ENCODE peak calls at places on chromosome 19, in nine cellular contexts. One of them, this sample, is unnamed.

GRCh38 chr19:11203194-11204075 is 6.1 kb upstream of the KANK2 start:
- DNase-seq in Karpas-422: peak; percentile 72
- DNase-seq in RPMI7951: peak; percentile 92
- DNase-seq in H54: peak; percentile 92
- DNase-seq in NT2/D1: no peak
- DNase-seq in IMR-90: peak; percentile 71
- DNase-seq in HTR-8/SVneo: peak; percentile 91
- DNase-seq in stimulated activated CD4-positive, alpha-beta T cell treated with anti-CD3 and anti-CD28 coated beads, TNF-alpha, amount 100 ng/mL, for 4 hours: no peak
- DNase-seq in AG08395: peak; percentile 94
- DNase-seq in this sample: peak; percentile 56

GRCh38 chr19:44924243-44924725 is 9.9 kb downstream of the APOC1 start:
- DNase-seq in RPMI7951: no peak
- DNase-seq in H54: no peak
- DNase-seq in IMR-90: no peak
- DNase-seq in AG08395: no peak
- DNase-seq in NT2/D1: no peak
- DNase-seq in Karpas-422: peak; percentile 36
- DNase-seq in HTR-8/SVneo: no peak
- DNase-seq in stimulated activated CD4-positive, alpha-beta T cell treated with anti-CD3 and anti-CD28 coated beads, TNF-alpha, amount 100 ng/mL, for 4 hours: no peak
- DNase-seq in this sample: no peak

GRCh38 chr19:13195678-13196077 is 45.5 kb downstream of the IER2 start:
- DNase-seq in H54: no peak
- DNase-seq in HTR-8/SVneo: no peak
- DNase-seq in RPMI7951: no peak
- DNase-seq in Karpas-422: peak; percentile 86
- DNase-seq in IMR-90: no peak
- DNase-seq in NT2/D1: peak; percentile 75
- DNase-seq in AG08395: no peak
- DNase-seq in stimulated activated CD4-positive, alpha-beta T cell treated with anti-CD3 and anti-CD28 coated beads, TNF-alpha, amount 100 ng/mL, for 4 hours: peak; percentile 30
- DNase-seq in this sample: peak; percentile 66

GRCh38 chr19:11299946-11300810 is 4.2 kb downstream of the TSPAN16 start:
- DNase-seq in IMR-90: no peak
- DNase-seq in RPMI7951: no peak
- DNase-seq in Karpas-422: no peak
- DNase-seq in AG08395: no peak
- DNase-seq in H54: no peak
- DNase-seq in HTR-8/SVneo: no peak
- DNase-seq in NT2/D1: no peak
- DNase-seq in stimulated activated CD4-positive, alpha-beta T cell treated with anti-CD3 and anti-CD28 coated beads, TNF-alpha, amount 100 ng/mL, for 4 hours: no peak
- DNase-seq in this sample: no peak

GRCh38 chr19:21028969-21029268 is 8.5 kb downstream of the ZNF430 start:
- DNase-seq in HTR-8/SVneo: no peak
- DNase-seq in IMR-90: no peak
- DNase-seq in H54: no peak
- DNase-seq in stimulated activated CD4-positive, alpha-beta T cell treated with anti-CD3 and anti-CD28 coated beads, TNF-alpha, amount 100 ng/mL, for 4 hours: no peak
- DNase-seq in AG08395: no peak
- DNase-seq in Karpas-422: no peak
- DNase-seq in RPMI7951: no peak
- DNase-seq in NT2/D1: no peak
- DNase-seq in this sample: no peak

GRCh38 chr19:41225238-41226052 is 6.4 kb downstream of the AXL start:
- DNase-seq in AG08395: peak; percentile 94
- DNase-seq in HTR-8/SVneo: peak; percentile 83
- DNase-seq in RPMI7951: peak; percentile 100
- DNase-seq in NT2/D1: peak; percentile 27
- DNase-seq in IMR-90: peak; percentile 100
- DNase-seq in H54: peak; percentile 92
- DNase-seq in Karpas-422: no peak
- DNase-seq in stimulated activated CD4-positive, alpha-beta T cell treated with anti-CD3 and anti-CD28 coated beads, TNF-alpha, amount 100 ng/mL, for 4 hours: peak; percentile 32
- DNase-seq in this sample: no peak

GRCh38 chr19:3115916-3116602 is 19.8 kb upstream of the GNA15 start:
- DNase-seq in IMR-90: no peak
- DNase-seq in H54: no peak
- DNase-seq in AG08395: no peak
- DNase-seq in RPMI7951: no peak
- DNase-seq in stimulated activated CD4-positive, alpha-beta T cell treated with anti-CD3 and anti-CD28 coated beads, TNF-alpha, amount 100 ng/mL, for 4 hours: no peak
- DNase-seq in HTR-8/SVneo: peak; percentile 66
- DNase-seq in NT2/D1: no peak
- DNase-seq in Karpas-422: no peak
- DNase-seq in this sample: no peak

GRCh38 chr19:45646345-45646698 is 7.1 kb upstream of the EML2 start:
- DNase-seq in NT2/D1: no peak
- DNase-seq in stimulated activated CD4-positive, alpha-beta T cell treated with anti-CD3 and anti-CD28 coated beads, TNF-alpha, amount 100 ng/mL, for 4 hours: no peak
- DNase-seq in H54: no peak
- DNase-seq in Karpas-422: no peak
- DNase-seq in IMR-90: no peak
- DNase-seq in HTR-8/SVneo: no peak
- DNase-seq in AG08395: no peak
- DNase-seq in RPMI7951: no peak
- DNase-seq in this sample: no peak

GRCh38 chr19:49539192-49539952 is 11.6 kb downstream of the RCN3 start:
- DNase-seq in IMR-90: no peak
- DNase-seq in HTR-8/SVneo: no peak
- DNase-seq in H54: no peak
- DNase-seq in RPMI7951: no peak
- DNase-seq in AG08395: no peak
- DNase-seq in Karpas-422: peak; percentile 40
- DNase-seq in NT2/D1: no peak
- DNase-seq in stimulated activated CD4-positive, alpha-beta T cell treated with anti-CD3 and anti-CD28 coated beads, TNF-alpha, amount 100 ng/mL, for 4 hours: no peak
- DNase-seq in this sample: no peak

GRCh38 chr19:53907690-53908089 is 1.4 kb upstream of the CACNG7 start:
- DNase-seq in stimulated activated CD4-positive, alpha-beta T cell treated with anti-CD3 and anti-CD28 coated beads, TNF-alpha, amount 100 ng/mL, for 4 hours: no peak
- DNase-seq in AG08395: no peak
- DNase-seq in H54: no peak
- DNase-seq in HTR-8/SVneo: no peak
- DNase-seq in NT2/D1: no peak
- DNase-seq in IMR-90: no peak
- DNase-seq in Karpas-422: peak; percentile 37
- DNase-seq in RPMI7951: no peak
- DNase-seq in this sample: no peak

GRCh38 chr19:42255766-42256750 is 1.1 kb upstream of the ERF start:
- DNase-seq in stimulated activated CD4-positive, alpha-beta T cell treated with anti-CD3 and anti-CD28 coated beads, TNF-alpha, amount 100 ng/mL, for 4 hours: no peak
- DNase-seq in HTR-8/SVneo: no peak
- DNase-seq in RPMI7951: peak; percentile 67
- DNase-seq in H54: no peak
- DNase-seq in Karpas-422: no peak
- DNase-seq in NT2/D1: no peak
- DNase-seq in IMR-90: peak; percentile 46
- DNase-seq in AG08395: peak; percentile 37
- DNase-seq in this sample: no peak

GRCh38 chr19:34237939-34238338 is 16.4 kb upstream of the GARRE1 start:
- DNase-seq in IMR-90: no peak
- DNase-seq in HTR-8/SVneo: no peak
- DNase-seq in stimulated activated CD4-positive, alpha-beta T cell treated with anti-CD3 and anti-CD28 coated beads, TNF-alpha, amount 100 ng/mL, for 4 hours: no peak
- DNase-seq in RPMI7951: no peak
- DNase-seq in AG08395: no peak
- DNase-seq in H54: no peak
- DNase-seq in NT2/D1: no peak
- DNase-seq in Karpas-422: no peak
- DNase-seq in this sample: no peak

GRCh38 chr19:41620171-41620570 is 6.7 kb downstream of the CEACAM4 start:
- DNase-seq in IMR-90: no peak
- DNase-seq in Karpas-422: no peak
- DNase-seq in AG08395: no peak
- DNase-seq in H54: no peak
- DNase-seq in RPMI7951: no peak
- DNase-seq in NT2/D1: no peak
- DNase-seq in stimulated activated CD4-positive, alpha-beta T cell treated with anti-CD3 and anti-CD28 coated beads, TNF-alpha, amount 100 ng/mL, for 4 hours: no peak
- DNase-seq in HTR-8/SVneo: no peak
- DNase-seq in this sample: no peak

GRCh38 chr19:1428738-1429391 is 9.3 kb upstream of the RPS15 start:
- DNase-seq in H54: no peak
- DNase-seq in stimulated activated CD4-positive, alpha-beta T cell treated with anti-CD3 and anti-CD28 coated beads, TNF-alpha, amount 100 ng/mL, for 4 hours: no peak
- DNase-seq in IMR-90: no peak
- DNase-seq in RPMI7951: no peak
- DNase-seq in HTR-8/SVneo: no peak
- DNase-seq in NT2/D1: no peak
- DNase-seq in AG08395: no peak
- DNase-seq in Karpas-422: no peak
- DNase-seq in this sample: no peak

GRCh38 chr19:1411255-1412191 is 4.1 kb downstream of the DAZAP1 start:
- DNase-seq in NT2/D1: no peak
- DNase-seq in RPMI7951: peak; percentile 25
- DNase-seq in Karpas-422: no peak
- DNase-seq in AG08395: peak; percentile 68
- DNase-seq in stimulated activated CD4-positive, alpha-beta T cell treated with anti-CD3 and anti-CD28 coated beads, TNF-alpha, amount 100 ng/mL, for 4 hours: no peak
- DNase-seq in H54: no peak
- DNase-seq in IMR-90: peak; percentile 54
- DNase-seq in HTR-8/SVneo: no peak
- DNase-seq in this sample: no peak

GRCh38 chr19:35533822-35534521 is 716 bp downstream of the GAPDHS start:
- DNase-seq in IMR-90: peak; percentile 57
- DNase-seq in NT2/D1: no peak
- DNase-seq in stimulated activated CD4-positive, alpha-beta T cell treated with anti-CD3 and anti-CD28 coated beads, TNF-alpha, amount 100 ng/mL, for 4 hours: no peak
- DNase-seq in AG08395: peak; percentile 31
- DNase-seq in H54: no peak
- DNase-seq in Karpas-422: no peak
- DNase-seq in HTR-8/SVneo: no peak
- DNase-seq in RPMI7951: no peak
- DNase-seq in this sample: peak; percentile 55

GRCh38 chr19:50206191-50206590 is 2.8 kb downstream of the MYH14 start:
- DNase-seq in HTR-8/SVneo: no peak
- DNase-seq in stimulated activated CD4-positive, alpha-beta T cell treated with anti-CD3 and anti-CD28 coated beads, TNF-alpha, amount 100 ng/mL, for 4 hours: no peak
- DNase-seq in AG08395: no peak
- DNase-seq in NT2/D1: no peak
- DNase-seq in H54: no peak
- DNase-seq in Karpas-422: no peak
- DNase-seq in IMR-90: no peak
- DNase-seq in RPMI7951: no peak
- DNase-seq in this sample: no peak

GRCh38 chr19:15292847-15293582 is 39.3 kb downstream of the BRD4 start:
- DNase-seq in Karpas-422: no peak
- DNase-seq in H54: no peak
- DNase-seq in HTR-8/SVneo: no peak
- DNase-seq in AG08395: no peak
- DNase-seq in RPMI7951: no peak
- DNase-seq in NT2/D1: no peak
- DNase-seq in IMR-90: no peak
- DNase-seq in stimulated activated CD4-positive, alpha-beta T cell treated with anti-CD3 and anti-CD28 coated beads, TNF-alpha, amount 100 ng/mL, for 4 hours: no peak
- DNase-seq in this sample: no peak

GRCh38 chr19:4976412-4977298 is 7.7 kb downstream of the KDM4B start:
- DNase-seq in AG08395: peak; percentile 88
- DNase-seq in IMR-90: peak; percentile 98
- DNase-seq in NT2/D1: no peak
- DNase-seq in Karpas-422: peak; percentile 78
- DNase-seq in RPMI7951: no peak
- DNase-seq in HTR-8/SVneo: no peak
- DNase-seq in stimulated activated CD4-positive, alpha-beta T cell treated with anti-CD3 and anti-CD28 coated beads, TNF-alpha, amount 100 ng/mL, for 4 hours: no peak
- DNase-seq in H54: no peak
- DNase-seq in this sample: no peak

GRCh38 chr19:48656840-48657474 is 11.0 kb upstream of the CA11 start:
- DNase-seq in stimulated activated CD4-positive, alpha-beta T cell treated with anti-CD3 and anti-CD28 coated beads, TNF-alpha, amount 100 ng/mL, for 4 hours: no peak
- DNase-seq in HTR-8/SVneo: peak; percentile 75
- DNase-seq in H54: peak; percentile 65
- DNase-seq in AG08395: peak; percentile 93
- DNase-seq in NT2/D1: no peak
- DNase-seq in RPMI7951: peak; percentile 79
- DNase-seq in Karpas-422: no peak
- DNase-seq in IMR-90: peak; percentile 95
- DNase-seq in this sample: no peak

GRCh38 chr19:21023901-21024300 is 3.4 kb downstream of the ZNF430 start:
- DNase-seq in Karpas-422: no peak
- DNase-seq in RPMI7951: peak; percentile 9
- DNase-seq in IMR-90: peak; percentile 65
- DNase-seq in H54: no peak
- DNase-seq in stimulated activated CD4-positive, alpha-beta T cell treated with anti-CD3 and anti-CD28 coated beads, TNF-alpha, amount 100 ng/mL, for 4 hours: no peak
- DNase-seq in HTR-8/SVneo: no peak
- DNase-seq in NT2/D1: no peak
- DNase-seq in AG08395: peak; percentile 35
- DNase-seq in this sample: no peak

GRCh38 chr19:35773020-35773809 is 2.1 kb upstream of the ARHGAP33 start:
- DNase-seq in AG08395: no peak
- DNase-seq in IMR-90: peak; percentile 23
- DNase-seq in RPMI7951: peak; percentile 33
- DNase-seq in NT2/D1: no peak
- DNase-seq in stimulated activated CD4-positive, alpha-beta T cell treated with anti-CD3 and anti-CD28 coated beads, TNF-alpha, amount 100 ng/mL, for 4 hours: no peak
- DNase-seq in H54: peak; percentile 67
- DNase-seq in HTR-8/SVneo: no peak
- DNase-seq in Karpas-422: peak; percentile 59
- DNase-seq in this sample: no peak

GRCh38 chr19:4636151-4636717 is 3.1 kb upstream of the TNFAIP8L1 start:
- DNase-seq in NT2/D1: no peak
- DNase-seq in RPMI7951: peak; percentile 50
- DNase-seq in Karpas-422: peak; percentile 86
- DNase-seq in HTR-8/SVneo: peak; percentile 65
- DNase-seq in stimulated activated CD4-positive, alpha-beta T cell treated with anti-CD3 and anti-CD28 coated beads, TNF-alpha, amount 100 ng/mL, for 4 hours: peak; percentile 54
- DNase-seq in IMR-90: peak; percentile 34
- DNase-seq in H54: peak; percentile 80
- DNase-seq in AG08395: peak; percentile 76
- DNase-seq in this sample: peak; percentile 88

GRCh38 chr19:6103217-6103644 is 7.1 kb downstream of the RFX2 start:
- DNase-seq in H54: peak; percentile 66
- DNase-seq in AG08395: peak; percentile 89
- DNase-seq in IMR-90: peak; percentile 87
- DNase-seq in HTR-8/SVneo: no peak
- DNase-seq in stimulated activated CD4-positive, alpha-beta T cell treated with anti-CD3 and anti-CD28 coated beads, TNF-alpha, amount 100 ng/mL, for 4 hours: no peak
- DNase-seq in NT2/D1: no peak
- DNase-seq in Karpas-422: no peak
- DNase-seq in RPMI7951: peak; percentile 71
- DNase-seq in this sample: no peak

GRCh38 chr19:4327252-4327876 is 11.3 kb downstream of the STAP2 start:
- DNase-seq in stimulated activated CD4-positive, alpha-beta T cell treated with anti-CD3 and anti-CD28 coated beads, TNF-alpha, amount 100 ng/mL, for 4 hours: peak; percentile 72
- DNase-seq in NT2/D1: peak; percentile 89
- DNase-seq in HTR-8/SVneo: no peak
- DNase-seq in IMR-90: peak; percentile 13
- DNase-seq in RPMI7951: peak; percentile 48
- DNase-seq in Karpas-422: peak; percentile 57
- DNase-seq in H54: peak; percentile 76
- DNase-seq in AG08395: peak; percentile 43
- DNase-seq in this sample: peak; percentile 84

GRCh38 chr19:34475026-34475974 is 6.3 kb upstream of the WTIP start:
- DNase-seq in RPMI7951: peak; percentile 88
- DNase-seq in AG08395: peak; percentile 84
- DNase-seq in HTR-8/SVneo: no peak
- DNase-seq in Karpas-422: no peak
- DNase-seq in stimulated activated CD4-positive, alpha-beta T cell treated with anti-CD3 and anti-CD28 coated beads, TNF-alpha, amount 100 ng/mL, for 4 hours: no peak
- DNase-seq in IMR-90: peak; percentile 91
- DNase-seq in NT2/D1: no peak
- DNase-seq in H54: peak; percentile 71
- DNase-seq in this sample: peak; percentile 44

GRCh38 chr19:17951151-17952040 is 15.5 kb upstream of the KCNN1 start:
- DNase-seq in H54: peak; percentile 26
- DNase-seq in RPMI7951: no peak
- DNase-seq in stimulated activated CD4-positive, alpha-beta T cell treated with anti-CD3 and anti-CD28 coated beads, TNF-alpha, amount 100 ng/mL, for 4 hours: no peak
- DNase-seq in NT2/D1: no peak
- DNase-seq in HTR-8/SVneo: no peak
- DNase-seq in IMR-90: no peak
- DNase-seq in Karpas-422: no peak
- DNase-seq in AG08395: no peak
- DNase-seq in this sample: no peak

GRCh38 chr19:45177817-45178261 is at the start of gene TRAPPC6A:
- DNase-seq in H54: peak; percentile 45
- DNase-seq in Karpas-422: no peak
- DNase-seq in NT2/D1: no peak
- DNase-seq in IMR-90: peak; percentile 70
- DNase-seq in stimulated activated CD4-positive, alpha-beta T cell treated with anti-CD3 and anti-CD28 coated beads, TNF-alpha, amount 100 ng/mL, for 4 hours: no peak
- DNase-seq in AG08395: peak; percentile 60
- DNase-seq in RPMI7951: peak; percentile 51
- DNase-seq in HTR-8/SVneo: no peak
- DNase-seq in this sample: no peak

GRCh38 chr19:3620145-3620816 is 6.3 kb downstream of the CACTIN start:
- DNase-seq in IMR-90: no peak
- DNase-seq in stimulated activated CD4-positive, alpha-beta T cell treated with anti-CD3 and anti-CD28 coated beads, TNF-alpha, amount 100 ng/mL, for 4 hours: no peak
- DNase-seq in AG08395: no peak
- DNase-seq in NT2/D1: no peak
- DNase-seq in HTR-8/SVneo: no peak
- DNase-seq in H54: no peak
- DNase-seq in Karpas-422: no peak
- DNase-seq in RPMI7951: no peak
- DNase-seq in this sample: no peak

This sample was measured in activated T-cell treated with anti-CD3 and anti-CD28 coated beads, Interleukin-2, amount 50 U/mL, for 24 hours.